ENCODE peak calls at places on chromosomes 11 and 22, in four cellular contexts. W is hepatocyte, V is fibroblast of lung, X is PC-3. M is an unnamed sample.

GRCh38 chr11:110184466-110184865 is 91.3 kb downstream of the ZC3H12C start:
- DNase-seq in W (no peak), V (peak; percentile 65), X (no peak), M (no peak)

GRCh38 chr11:91703042-91703441 is 521.6 kb upstream of the FAT3 start:
- DNase-seq in W (no peak), V (no peak), X (no peak), M (no peak)

GRCh38 chr11:16278986-16279385 is 77.4 kb downstream of the SOX6 start:
- DNase-seq in W (no peak), V (no peak), X (no peak), M (no peak)

GRCh38 chr11:76054330-76054729 is 152.0 kb downstream of the WNT11 start:
- DNase-seq in W (no peak), V (no peak), X (no peak), M (no peak)

GRCh38 chr22:24894220-24894975 is 52.1 kb downstream of the LHFPL7 start:
- DNase-seq in W (peak; percentile 89), V (peak; percentile 97), X (peak; percentile 95), M (peak; percentile 51)

GRCh38 chr11:124745835-124746620 is 6.0 kb downstream of the VSIG2 start:
- DNase-seq in W (peak; percentile 60), V (no peak), X (no peak), M (peak; percentile 87)

GRCh38 chr11:19882356-19882755 is 169.7 kb downstream of the NAV2 start:
- DNase-seq in W (no peak), V (no peak), X (no peak), M (no peak)

GRCh38 chr11:118912742-118913410 is 12.8 kb downstream of the BCL9L start:
- DNase-seq in W (peak; percentile 49), V (no peak), X (peak; percentile 43), M (no peak)

GRCh38 chr11:13760115-13760514 is 91.6 kb downstream of the FAR1 start:
- DNase-seq in W (no peak), V (no peak), X (peak; percentile 49), M (no peak)

GRCh38 chr11:20156280-20156875 is 3.9 kb downstream of the DBX1 start:
- DNase-seq in W (no peak), V (no peak), X (no peak), M (peak; percentile 93)

GRCh38 chr11:85961930-85962363 is 106.8 kb downstream of the CCDC83 start:
- DNase-seq in W (no peak), V (peak; percentile 40), X (no peak), M (no peak)

GRCh38 chr11:68406318-68407313 is 53.9 kb upstream of the PPP6R3 start:
- DNase-seq in W (peak; percentile 42), V (no peak), X (no peak), M (no peak)

GRCh38 chr22:49812838-49813237 is 14.8 kb downstream of the BRD1 start:
- DNase-seq in W (no peak), V (no peak), X (no peak), M (no peak)

GRCh38 chr22:32202539-32203180 is 2.2 kb downstream of the RFPL2 start:
- DNase-seq in W (peak; percentile 84), V (peak; percentile 16), X (peak; percentile 58), M (peak; percentile 79)

GRCh38 chr11:12743834-12744449 is 69.7 kb downstream of the TEAD1 start:
- DNase-seq in W (no peak), V (no peak), X (no peak), M (no peak)

GRCh38 chr22:46753761-46754109 is 8.7 kb upstream of the TBC1D22A start:
- DNase-seq in W (no peak), V (no peak), X (no peak), M (no peak)

GRCh38 chr22:46754110-46754799 is 8.2 kb upstream of the TBC1D22A start:
- DNase-seq in W (peak; percentile 89), V (peak; percentile 93), X (peak; percentile 91), M (no peak)

GRCh38 chr22:46752911-46753310 is 9.5 kb upstream of the TBC1D22A start:
- DNase-seq in W (no peak), V (no peak), X (no peak), M (peak; percentile 32)

GRCh38 chr22:46752286-46752685 is 10.2 kb upstream of the TBC1D22A start:
- DNase-seq in W (no peak), V (no peak), X (no peak), M (no peak)

GRCh38 chr22:46753360-46753759 is 9.1 kb upstream of the TBC1D22A start:
- DNase-seq in W (no peak), V (no peak), X (no peak), M (no peak)
- H3K4me3 ChIP-seq in W (no peak overlapping the region), V (no peak overlapping the region), X (no peak overlapping the region), M (no peak overlapping the region)

GRCh38 chr11:65640483-65641207 is 2.7 kb downstream of the SIPA1 start:
- DNase-seq in W (no peak), V (no peak), X (no peak), M (no peak)
- H3K36me3 ChIP-seq in W (no peaks in the 10 kb centered on the region), V (peaks cover 26% of the 10 kb centered on the region), X (peaks cover 15% of the 10 kb centered on the region), M (peaks cover 8% of the 10 kb centered on the region)

GRCh38 chr22:39234157-39234793 is 10.5 kb downstream of the PDGFB start:
- DNase-seq in W (no peak), V (no peak), X (no peak), M (peak; percentile 91)

GRCh38 chr22:39232806-39233735 is 11.7 kb downstream of the PDGFB start:
- DNase-seq in W (no peak), V (no peak), X (no peak), M (no peak)

GRCh38 chr22:39232246-39232645 is 12.5 kb downstream of the PDGFB start:
- DNase-seq in W (no peak), V (no peak), X (no peak), M (no peak)

GRCh38 chr22:39234867-39235687 is 9.7 kb downstream of the PDGFB start:
- DNase-seq in W (no peak), V (no peak), X (no peak), M (peak; percentile 73)

DNA sequence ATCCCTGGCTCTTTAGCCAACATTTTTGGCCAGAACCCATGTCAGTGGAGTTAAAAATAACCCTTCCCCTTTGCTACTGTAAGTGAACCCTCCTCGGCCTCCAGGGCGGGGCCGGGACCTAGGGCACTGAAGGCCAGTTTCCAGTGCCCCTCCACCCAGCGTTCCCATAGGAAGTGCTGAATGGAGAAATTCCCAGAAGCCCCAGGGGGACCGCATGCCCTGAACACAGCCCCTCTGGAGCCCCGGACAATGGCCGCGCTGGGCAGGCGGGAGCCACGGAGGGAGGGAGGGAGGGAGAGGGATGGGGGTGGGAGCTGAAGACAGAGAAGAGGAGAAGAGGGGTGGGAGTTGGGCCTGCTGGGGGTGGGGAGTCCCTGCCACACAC is 11.1 kb downstream of the PDGFB start:
- DNase-seq in W (no peak), V (no peak), X (no peak), M (peak; percentile 85)
- H3K27me3 ChIP-seq in W (no peaks in the 10 kb centered on the region), V (peaks cover 4% of the 10 kb centered on the region), X (no peaks in the 10 kb centered on the region), M (no peaks in the 10 kb centered on the region)

DNA sequence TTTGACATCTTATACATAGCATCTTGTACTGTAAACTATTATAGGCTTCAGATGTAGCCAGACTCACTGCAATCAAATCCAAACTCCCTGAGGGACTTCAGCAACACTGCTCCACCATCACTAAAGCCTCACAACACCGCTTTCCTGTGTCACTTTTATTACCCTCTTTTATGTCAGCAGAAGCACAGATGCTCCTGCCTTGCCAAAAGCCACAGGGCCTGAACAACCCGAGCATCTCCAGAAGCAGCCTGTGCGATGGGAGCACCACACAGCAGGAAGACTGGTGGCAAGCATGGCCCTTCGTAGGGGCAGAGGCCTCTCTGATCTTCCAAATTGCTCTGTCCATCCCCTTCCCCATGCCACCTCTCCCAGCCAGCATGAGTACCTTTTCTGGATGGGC is 22.9 kb downstream of the TMEM123 start:
- DNase-seq in W (no peak), V (no peak), X (no peak), M (no peak)
- H3K4me3 ChIP-seq in W (no peak overlapping the region), V (no peak overlapping the region), X (no peak overlapping the region), M (no peak overlapping the region)

DNA sequence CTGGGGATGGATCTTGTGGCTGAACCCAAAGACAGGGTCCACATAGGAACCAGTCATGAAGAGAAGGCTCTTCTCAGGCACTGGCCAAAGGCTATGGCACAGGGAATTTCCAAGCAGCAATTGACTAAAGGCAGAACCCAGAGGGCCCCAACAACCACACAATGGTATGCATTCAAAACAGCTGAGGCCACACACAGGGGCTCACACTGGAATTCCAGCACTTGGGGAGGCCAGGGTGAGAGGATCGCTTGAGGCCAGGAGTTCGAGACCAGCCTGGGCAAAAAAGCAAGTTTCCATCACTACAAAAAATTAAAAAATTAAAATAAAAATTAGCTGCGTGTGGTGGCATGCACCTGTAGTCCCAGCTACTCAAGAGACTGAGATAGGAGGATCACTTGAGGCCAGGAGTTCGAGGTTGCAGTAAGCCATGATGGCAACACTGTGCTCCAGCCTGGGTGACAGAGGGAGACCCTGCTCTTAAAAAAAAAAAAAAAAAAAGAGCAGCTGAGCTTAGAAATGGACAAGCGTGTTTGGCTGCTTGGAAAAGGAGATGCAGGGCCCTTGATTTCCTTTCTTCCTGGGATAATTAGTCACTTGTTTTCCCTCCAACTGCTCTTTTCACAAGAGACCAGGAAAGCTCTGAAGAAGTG is 44.6 kb downstream of the MYH9 start:
- DNase-seq in W (no peak), V (no peak), X (no peak), M (no peak)
- H3K36me3 ChIP-seq in W (peaks cover 6% of the 10 kb centered on the region), V (peaks cover 26% of the 10 kb centered on the region), X (peaks cover 55% of the 10 kb centered on the region), M (peaks cover 25% of the 10 kb centered on the region)

GRCh38 chr22:36612458-36612857 is 83.5 kb upstream of the EIF3D start:
- DNase-seq in W (no peak), V (no peak), X (peak; percentile 3), M (no peak)

GRCh38 chr22:36617694-36618522 is 85.6 kb downstream of the CACNG2 start:
- DNase-seq in W (no peak), V (no peak), X (no peak), M (no peak)

GRCh38 chr22:36619797-36620390 is 83.7 kb downstream of the CACNG2 start:
- DNase-seq in W (no peak), V (no peak), X (peak; percentile 37), M (no peak)

GRCh38 chr22:36613958-36614357 is 85.0 kb upstream of the EIF3D start:
- DNase-seq in W (no peak), V (no peak), X (no peak), M (no peak)

DNA sequence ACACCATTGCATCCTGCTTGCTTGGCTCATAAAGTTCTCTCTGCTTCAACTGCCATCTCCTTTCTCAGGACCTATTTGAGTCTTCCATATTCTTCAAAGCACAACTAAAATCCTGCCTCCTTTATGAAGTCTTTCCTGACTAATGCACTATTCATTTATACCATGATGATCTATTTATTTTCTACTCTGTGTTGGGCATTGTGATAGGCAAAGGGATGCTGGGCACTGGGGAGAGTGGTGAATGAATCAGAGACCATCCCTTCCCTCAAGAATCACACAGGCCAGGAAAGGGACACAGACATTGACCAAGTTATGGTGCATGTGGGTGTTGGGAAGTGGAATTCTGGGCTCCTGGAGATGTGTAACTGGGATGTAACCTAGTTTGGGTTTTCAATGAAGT is 86.9 kb downstream of the CACNG2 start:
- DNase-seq in W (no peak), V (no peak), X (no peak), M (no peak)
- H3K27me3 ChIP-seq in W (peaks cover 35% of the 10 kb centered on the region), V (peaks cover 10% of the 10 kb centered on the region), X (no peaks in the 10 kb centered on the region), M (no peaks in the 10 kb centered on the region)

M was measured in H7.